ENCODE peak calls at places on chromosomes 11 and 22, in eight cellular contexts. W, X, R, S, H, E, J and A are unnamed samples.
A peak's percentile ranks its signal among the peaks of the same experiment; 100 is the strongest.

GRCh38 chr11:47051217-47051616 is 114.7 kb downstream of the CSTPP1 start:
- DNase-seq in S (no peak), E (no peak), W (peak; percentile 53), X (no peak), H (no peak), J (no peak), R (no peak), A (no peak)

GRCh38 chr11:78230161-78230877 is 41.6 kb downstream of the USP35 start:
- DNase-seq in X (no peak), H (no peak), J (peak; percentile 73), S (no peak), R (no peak), E (no peak), W (no peak), A (no peak)

GRCh38 chr11:46677991-46678740 is 22.3 kb downstream of the ARHGAP1 start:
- DNase-seq in W (no peak), E (no peak), S (no peak), X (no peak), H (no peak), J (no peak), R (no peak), A (no peak)

GRCh38 chr11:76208829-76209670 is 2.7 kb upstream of the WNT11 start:
- DNase-seq in S (peak; percentile 94), H (peak; percentile 85), E (peak; percentile 78), R (peak; percentile 61), X (peak; percentile 32), W (peak; percentile 74), J (peak; percentile 71), A (peak; percentile 85)

GRCh38 chr11:30586251-30587144 is at the start of gene MPPED2:
- DNase-seq in J (no peak), R (no peak), S (peak; percentile 81), W (peak; percentile 36), X (peak; percentile 68), H (peak; percentile 60), E (no peak), A (no peak)

GRCh38 chr11:62666259-62666926 is 1.3 kb downstream of the CSKMT start:
- DNase-seq in R (no peak), W (no peak), H (no peak), X (no peak), S (no peak), J (no peak), E (no peak), A (no peak)

GRCh38 chr11:118609380-118610219 is 2.2 kb downstream of the PHLDB1 start:
- DNase-seq in J (no peak), X (peak; percentile 71), E (no peak), H (peak; percentile 52), R (no peak), W (no peak), S (peak; percentile 78), A (no peak)

GRCh38 chr11:64848779-64849599 is 4.5 kb upstream of the CDC42BPG start:
- DNase-seq in W (no peak), S (no peak), J (peak; percentile 94), R (no peak), X (no peak), H (no peak), E (peak; percentile 27), A (peak; percentile 82)

GRCh38 chr11:14672635-14673034 is 29.0 kb downstream of the PDE3B start:
- DNase-seq in W (no peak), S (no peak), E (no peak), X (no peak), R (no peak), J (no peak), H (no peak), A (no peak)

GRCh38 chr11:47797633-47798032 is 30.5 kb upstream of the FNBP4 start:
- DNase-seq in E (no peak), J (peak; percentile 7), X (no peak), W (peak; percentile 76), S (no peak), R (peak; percentile 27), H (peak; percentile 61), A (no peak)

GRCh38 chr22:46226577-46226976 is 23.5 kb downstream of the CDPF1 start:
- DNase-seq in J (no peak), R (no peak), E (no peak), H (no peak), X (no peak), S (no peak), W (no peak), A (no peak)

GRCh38 chr11:61961570-61962212 is 5.7 kb downstream of the FTH1 start:
- DNase-seq in R (no peak), H (no peak), S (peak; percentile 85), W (peak; percentile 79), E (peak; percentile 85), X (peak; percentile 52), J (peak; percentile 98), A (peak; percentile 66)

GRCh38 chr22:39396797-39397195 is 2.8 kb upstream of the TAB1 start:
- DNase-seq in W (no peak), E (no peak), R (no peak), H (no peak), S (no peak), J (no peak), X (no peak), A (no peak)

GRCh38 chr11:63761173-63761572 is 7.4 kb downstream of the ZFTA start:
- DNase-seq in H (no peak), X (no peak), J (no peak), R (no peak), S (no peak), E (no peak), W (no peak), A (no peak)

GRCh38 chr11:8090756-8091155 is 9.7 kb downstream of the TUB start:
- DNase-seq in S (no peak), E (no peak), X (no peak), R (no peak), H (peak; percentile 26), J (no peak), W (peak; percentile 24), A (peak; percentile 30)

GRCh38 chr11:1129143-1129665 is 28.5 kb upstream of the MUC5AC start:
- DNase-seq in X (no peak), R (no peak), J (no peak), S (no peak), W (no peak), E (no peak), H (no peak), A (peak; percentile 43)

GRCh38 chr22:50621491-50621880 is 6.5 kb downstream of the ARSA start:
- DNase-seq in E (no peak), J (peak; percentile 51), X (peak; percentile 31), R (no peak), S (no peak), H (peak; percentile 56), W (no peak), A (no peak)

GRCh38 chr11:45237666-45238348 is 48.3 kb downstream of the SYT13 start:
- DNase-seq in S (no peak), X (no peak), E (no peak), R (no peak), H (no peak), W (no peak), J (no peak), A (no peak)

GRCh38 chr11:112780351-112781043 is 180.7 kb upstream of the NCAM1 start:
- DNase-seq in J (no peak), X (no peak), R (no peak), S (peak; percentile 90), W (peak; percentile 75), E (no peak), H (no peak), A (peak; percentile 12)

GRCh38 chr22:18927573-18927972 is 8.5 kb downstream of the PRODH start:
- DNase-seq in J (no peak), S (no peak), H (no peak), R (no peak), E (no peak), W (no peak), X (no peak), A (no peak)

GRCh38 chr22:18091916-18092526 is 14.2 kb downstream of the PEX26 start:
- DNase-seq in S (peak; percentile 91), W (peak; percentile 86), X (peak; percentile 7), H (no peak), E (peak; percentile 75), R (no peak), J (peak; percentile 95), A (peak; percentile 64)

GRCh38 chr11:65639623-65640482 is 2.0 kb downstream of the SIPA1 start:
- DNase-seq in W (no peak), R (no peak), S (peak; percentile 69), H (peak; percentile 61), X (no peak), E (no peak), J (peak; percentile 59), A (no peak)

GRCh38 chr22:24954114-24954463 is 1.6 kb downstream of the KIAA1671 start:
- DNase-seq in R (no peak), W (peak; percentile 29), E (peak; percentile 31), S (no peak), H (no peak), X (no peak), J (peak; percentile 38), A (peak; percentile 17)

GRCh38 chr11:109016724-109017123 is 351.9 kb downstream of the DDX10 start:
- DNase-seq in W (no peak), J (peak; percentile 5), X (no peak), S (no peak), H (no peak), R (no peak), E (no peak), A (peak; percentile 3)

GRCh38 chr11:77101043-77101537 is 1.6 kb upstream of the OMP start:
- DNase-seq in E (no peak), X (no peak), R (no peak), H (no peak), J (peak; percentile 20), S (no peak), W (peak; percentile 26), A (peak; percentile 72)

GRCh38 chr11:20026629-20027545 is 133.4 kb downstream of the DBX1 start:
- DNase-seq in W (no peak), J (peak; percentile 9), H (no peak), X (no peak), S (no peak), E (no peak), R (no peak), A (no peak)

GRCh38 chr22:27435839-27436581 is 365.5 kb downstream of the MN1 start:
- DNase-seq in W (peak; percentile 35), R (no peak), E (no peak), H (no peak), X (no peak), S (peak; percentile 85), J (no peak), A (no peak)

GRCh38 chr22:47515384-47516125 is 753.1 kb downstream of the TBC1D22A start:
- DNase-seq in J (no peak), E (no peak), S (no peak), X (no peak), R (no peak), H (no peak), W (no peak), A (peak; percentile 2)

GRCh38 chr11:46649180-46649738 is 31.9 kb downstream of the ATG13 start:
- DNase-seq in E (no peak), S (no peak), W (peak; percentile 86), H (no peak), X (peak; percentile 42), J (no peak), R (no peak), A (no peak)